ENCODE peak calls at places on chromosomes 12 and 14, in seven cellular contexts. U is germinal center; S is RPMI8226; N is left lung; W is RPMI7951; Z is stimulated activated CD8-positive, alpha-beta memory T cell treated with anti-CD3 and anti-CD28 coated beads, Interleukin-4, amount 100 ng/mL, for 24 hours; Q is T follicular helper cell. F is an unnamed sample.

GRCh38 chr12:4477133-4477532 is 31.5 kb upstream of the FGF6 start:
- DNase-seq in Z (no peak), N (no peak), Q (no peak), S (no peak), W (peak; percentile 79), U (no peak), F (no peak)

GRCh38 chr14:54713364-54713763 is 146.4 kb downstream of the SAMD4A start:
- DNase-seq in Q (no peak), N (no peak), U (no peak), S (no peak), Z (no peak), W (peak; percentile 48), F (no peak)

GRCh38 chr12:79764641-79765040 is 73.9 kb upstream of the PAWR start:
- DNase-seq in Z (no peak), S (no peak), Q (no peak), W (no peak), N (no peak), U (no peak), F (no peak)

GRCh38 chr14:102868956-102869531 is 53.4 kb upstream of the AMN start:
- DNase-seq in S (no peak), N (no peak), Z (no peak), Q (no peak), W (no peak), U (no peak), F (no peak)

GRCh38 chr12:76303989-76304460 is 44.2 kb downstream of the BBS10 start:
- DNase-seq in Z (no peak), U (no peak), W (peak; percentile 21), S (no peak), N (no peak), Q (no peak), F (no peak)

GRCh38 chr12:92829683-92830282 is 99.3 kb downstream of the EEA1 start:
- DNase-seq in Q (no peak), W (no peak), U (no peak), S (no peak), Z (no peak), N (no peak), F (no peak)

GRCh38 chr12:123431951-123432886 is 4.3 kb downstream of the RILPL2 start:
- DNase-seq in N (peak; percentile 67), Q (peak; percentile 17), S (no peak), W (no peak), U (no peak), Z (no peak), F (no peak)

GRCh38 chr12:116861331-116861730 is 19.9 kb downstream of the HRK start:
- DNase-seq in N (no peak), W (peak; percentile 76), S (peak; percentile 87), Q (no peak), U (peak; percentile 83), Z (no peak), F (no peak)

GRCh38 chr14:29710015-29710414 is 217.6 kb downstream of the PRKD1 start:
- DNase-seq in Z (no peak), Q (no peak), S (no peak), N (no peak), W (peak; percentile 16), U (no peak), F (no peak)

GRCh38 chr14:87497301-87497700 is 495.7 kb downstream of the GALC start:
- DNase-seq in S (no peak), Z (no peak), Q (no peak), U (no peak), N (no peak), W (no peak), F (no peak)

GRCh38 chr14:30521899-30522736 is 36.8 kb upstream of the G2E3 start:
- DNase-seq in U (peak; percentile 18), Q (no peak), W (peak; percentile 27), S (peak; percentile 14), Z (no peak), N (no peak), F (no peak)

GRCh38 chr12:45285717-45286116 is 69.8 kb downstream of the ANO6 start:
- DNase-seq in Z (no peak), Q (no peak), S (no peak), N (no peak), W (no peak), U (no peak), F (no peak)

GRCh38 chr12:70733385-70733784 is 96.2 kb upstream of the PTPRB start:
- DNase-seq in Z (no peak), Q (no peak), U (peak; percentile 60), W (peak; percentile 55), S (peak; percentile 61), N (no peak), F (no peak)

GRCh38 chr14:48805315-48805714 is 780.9 kb downstream of the RPS29 start:
- DNase-seq in Z (no peak), W (no peak), S (no peak), N (peak; percentile 57), Q (no peak), U (no peak), F (peak; percentile 40)

GRCh38 chr12:25130741-25131188 is 64.2 kb downstream of the DNAI7 start:
- DNase-seq in U (peak; percentile 43), Z (no peak), S (peak; percentile 63), W (peak; percentile 28), Q (no peak), N (no peak), F (no peak)

GRCh38 chr12:108597559-108598471 is at the start of gene TMEM119:
- DNase-seq in S (no peak), Q (no peak), U (no peak), N (no peak), Z (no peak), W (peak; percentile 94), F (no peak)

GRCh38 chr12:59181378-59181777 is 261.1 kb upstream of the LRIG3 start:
- DNase-seq in W (no peak), Z (no peak), S (no peak), N (no peak), U (no peak), Q (no peak), F (no peak)

GRCh38 chr12:54082402-54082892 is 28.8 kb downstream of the HOXC4 start:
- DNase-seq in W (peak; percentile 28), Q (peak; percentile 10), N (no peak), S (peak; percentile 11), Z (peak; percentile 24), U (no peak), F (no peak)

GRCh38 chr12:49529409-49529808 is 9.4 kb upstream of the KCNH3 start:
- DNase-seq in Z (no peak), U (no peak), N (no peak), Q (no peak), S (no peak), W (no peak), F (no peak)

GRCh38 chr12:109740694-109741245 is 27.1 kb downstream of the FAM222A start:
- DNase-seq in N (peak; percentile 47), Q (no peak), Z (no peak), W (no peak), S (no peak), U (no peak), F (no peak)

GRCh38 chr12:5599378-5599777 is 167.5 kb downstream of the NTF3 start:
- DNase-seq in Z (no peak), U (no peak), N (no peak), W (no peak), Q (no peak), S (no peak), F (no peak)

GRCh38 chr14:51846631-51847488 is 13.6 kb upstream of the GNG2 start:
- DNase-seq in Z (peak; percentile 63), S (peak; percentile 27), W (peak; percentile 35), Q (peak; percentile 86), N (peak; percentile 80), U (peak; percentile 86), F (peak; percentile 63)

GRCh38 chr12:96195845-96196451 is 1.8 kb downstream of the ELK3 start:
- DNase-seq in U (no peak), N (no peak), S (no peak), Q (peak; percentile 22), Z (peak; percentile 26), W (peak; percentile 79), F (no peak)

GRCh38 chr12:70754330-70754741 is 117.1 kb upstream of the PTPRB start:
- DNase-seq in S (no peak), U (no peak), N (no peak), Q (no peak), Z (no peak), W (no peak), F (no peak)

GRCh38 chr12:2016862-2017723 is 12.8 kb upstream of the DCP1B start:
- DNase-seq in S (no peak), Q (no peak), U (no peak), W (no peak), N (no peak), Z (no peak), F (no peak)

GRCh38 chr12:53308276-53308675 is 8.8 kb downstream of the MYG1 start:
- DNase-seq in Q (no peak), S (peak; percentile 67), Z (no peak), U (no peak), N (no peak), W (no peak), F (no peak)

GRCh38 chr14:99780690-99781089 is 12.5 kb upstream of the EML1 start:
- DNase-seq in S (peak; percentile 30), N (no peak), U (no peak), Q (no peak), Z (no peak), W (no peak), F (no peak)

GRCh38 chr14:30564868-30565248 is 5.9 kb downstream of the G2E3 start:
- DNase-seq in Q (no peak), S (no peak), W (no peak), U (no peak), N (no peak), Z (no peak), F (no peak)

GRCh38 chr14:100981808-100982207 is 78.3 kb upstream of the RTL1 start:
- DNase-seq in S (no peak), Z (no peak), Q (no peak), W (peak; percentile 20), U (no peak), N (no peak), F (no peak)

GRCh38 chr12:11576104-11576503 is 73.4 kb upstream of the ETV6 start:
- DNase-seq in Z (peak; percentile 22), W (peak; percentile 78), S (no peak), U (no peak), Q (no peak), N (no peak), F (no peak)

GRCh38 chr12:131796754-131797587 is 31.2 kb upstream of the MMP17 start:
- DNase-seq in N (peak; percentile 64), U (no peak), W (no peak), Q (no peak), S (no peak), Z (no peak), F (no peak)

GRCh38 chr12:78248321-78248720 is 417.6 kb downstream of the NAV3 start:
- DNase-seq in U (no peak), N (no peak), Q (no peak), Z (no peak), S (no peak), W (no peak), F (no peak)

GRCh38 chr14:100653409-100653808 is 66.2 kb upstream of the BEGAIN start:
- DNase-seq in S (no peak), N (no peak), Z (no peak), W (no peak), Q (peak; percentile 19), U (peak; percentile 52), F (no peak)

GRCh38 chr12:83141460-83141994 is 454.8 kb downstream of the TMTC2 start:
- DNase-seq in S (no peak), U (no peak), Q (no peak), W (no peak), Z (no peak), N (no peak), F (no peak)

GRCh38 chr14:104680806-104681688 is 8.4 kb upstream of the INF2 start:
- DNase-seq in N (peak; percentile 83), W (peak; percentile 83), U (peak; percentile 68), S (peak; percentile 92), Q (no peak), Z (no peak), F (no peak)

GRCh38 chr14:102516531-102517411 is 7.2 kb upstream of the ANKRD9 start:
- DNase-seq in S (peak; percentile 33), N (peak; percentile 94), Q (peak; percentile 34), Z (peak; percentile 35), U (peak; percentile 82), W (peak; percentile 35), F (no peak)